ENCODE peak calls at places on chromosomes 2 and 18, in nine cellular contexts. T, R, C, X, N, F, B, J and V are unnamed samples.

GRCh38 chr2:150610670-150611279 is 123.3 kb upstream of the RND3 start:
- DNase-seq in C (peak), N (no peak), R (peak), X (peak), J (no peak), B (no peak), T (no peak), F (no peak), V (no peak)

GRCh38 chr2:172196768-172197322 is 94.1 kb upstream of the DLX2 start:
- DNase-seq in T (peak), F (no peak), N (peak), X (no peak), B (no peak), J (no peak), C (no peak), R (peak), V (no peak)

GRCh38 chr18:22394428-22394827 is 23.3 kb downstream of the CTAGE1 start:
- DNase-seq in B (no peak), R (no peak), C (no peak), T (no peak), J (no peak), X (no peak), N (no peak), F (no peak), V (no peak)

GRCh38 chr2:67600946-67601345 is 203.8 kb downstream of the ETAA1 start:
- DNase-seq in N (no peak), R (peak), J (no peak), T (no peak), B (no peak), F (no peak), C (no peak), X (no peak), V (no peak)

GRCh38 chr2:85755122-85756027 is 1.6 kb downstream of the ATOH8 start:
- DNase-seq in N (no peak), B (no peak), R (peak), F (no peak), T (no peak), C (no peak), J (no peak), X (no peak), V (no peak)

GRCh38 chr2:101766871-101767739 is 69.6 kb downstream of the MAP4K4 start:
- DNase-seq in X (no peak), B (no peak), C (peak), T (no peak), R (peak), N (no peak), F (no peak), J (no peak), V (no peak)

GRCh38 chr2:54899576-54900200 is 150.6 kb downstream of the RTN4 start:
- DNase-seq in X (peak), N (no peak), R (peak), J (no peak), B (peak), C (peak), F (peak), T (no peak), V (no peak)

GRCh38 chr2:124559236-124559635 is 534.1 kb downstream of the CNTNAP5 start:
- DNase-seq in B (no peak), X (no peak), N (no peak), C (no peak), F (no peak), T (no peak), J (no peak), R (no peak), V (no peak)

GRCh38 chr2:28661589-28662001 is 90.0 kb upstream of the PPP1CB start:
- DNase-seq in N (peak), T (peak), X (no peak), F (peak), J (peak), R (peak), B (no peak), C (no peak), V (peak)

GRCh38 chr2:181368036-181368435 is 89.2 kb upstream of the ITGA4 start:
- DNase-seq in F (no peak), T (no peak), B (no peak), N (no peak), J (no peak), R (no peak), X (no peak), C (no peak), V (no peak)

GRCh38 chr2:168181825-168182224 is 65.6 kb downstream of the STK39 start:
- DNase-seq in R (no peak), B (no peak), F (no peak), N (no peak), C (no peak), T (no peak), X (no peak), J (no peak), V (no peak)

GRCh38 chr2:152694161-152694661 is 23.1 kb downstream of the PRPF40A start:
- DNase-seq in N (no peak), F (peak), R (peak), J (no peak), B (no peak), X (peak), C (no peak), T (no peak), V (no peak)

GRCh38 chr18:8797206-8797605 is 91.8 kb downstream of the MTCL1 start:
- DNase-seq in J (no peak), R (peak), C (peak), B (no peak), T (no peak), N (no peak), X (no peak), F (no peak), V (no peak)

GRCh38 chr2:8676191-8676914 is 5.5 kb upstream of the ID2 start:
- DNase-seq in F (peak), T (peak), C (no peak), X (no peak), R (peak), J (peak), B (no peak), N (peak), V (peak)

GRCh38 chr2:172496096-172496709 is 59.7 kb upstream of the PDK1 start:
- DNase-seq in J (no peak), B (no peak), N (no peak), C (no peak), T (no peak), F (no peak), R (no peak), X (no peak), V (no peak)

GRCh38 chr2:172082944-172083718 is 2.2 kb upstream of the DLX1 start:
- DNase-seq in B (no peak), N (peak), J (no peak), X (no peak), F (no peak), C (no peak), T (no peak), R (no peak), V (no peak)

GRCh38 chr2:95275151-95275515 is 884 bp downstream of the PROM2 start:
- DNase-seq in N (no peak), T (peak), F (no peak), R (no peak), B (no peak), X (no peak), C (no peak), J (peak), V (peak)

DNA sequence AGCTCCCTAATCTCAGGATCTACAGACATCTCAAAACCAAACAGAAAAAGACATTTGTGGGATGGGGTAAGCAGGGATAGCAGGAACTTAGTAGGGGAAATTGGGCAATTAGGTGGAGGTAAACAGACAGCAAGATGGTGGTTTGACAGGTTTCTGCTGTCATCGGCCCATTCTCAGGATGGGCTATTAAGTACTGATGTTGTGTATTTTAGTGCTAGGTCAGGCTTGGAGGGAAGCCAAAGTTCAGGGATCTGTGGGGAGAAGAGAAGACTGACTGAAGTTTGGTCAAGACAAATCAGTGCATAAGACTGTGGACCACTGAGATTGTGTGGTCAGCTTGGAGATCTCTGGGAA is 96.8 kb upstream of the THUMPD2 start:
- DNase-seq in R (peak), T (no peak), F (no peak), X (no peak), B (no peak), C (no peak), N (no peak), J (no peak), V (no peak)
- H3K4me3 ChIP-seq in R (no peak), T (no peak), F (no peak), X (no peak), B (no peak), C (no peak), N (no peak), J (no peak), V (no peak)

DNA sequence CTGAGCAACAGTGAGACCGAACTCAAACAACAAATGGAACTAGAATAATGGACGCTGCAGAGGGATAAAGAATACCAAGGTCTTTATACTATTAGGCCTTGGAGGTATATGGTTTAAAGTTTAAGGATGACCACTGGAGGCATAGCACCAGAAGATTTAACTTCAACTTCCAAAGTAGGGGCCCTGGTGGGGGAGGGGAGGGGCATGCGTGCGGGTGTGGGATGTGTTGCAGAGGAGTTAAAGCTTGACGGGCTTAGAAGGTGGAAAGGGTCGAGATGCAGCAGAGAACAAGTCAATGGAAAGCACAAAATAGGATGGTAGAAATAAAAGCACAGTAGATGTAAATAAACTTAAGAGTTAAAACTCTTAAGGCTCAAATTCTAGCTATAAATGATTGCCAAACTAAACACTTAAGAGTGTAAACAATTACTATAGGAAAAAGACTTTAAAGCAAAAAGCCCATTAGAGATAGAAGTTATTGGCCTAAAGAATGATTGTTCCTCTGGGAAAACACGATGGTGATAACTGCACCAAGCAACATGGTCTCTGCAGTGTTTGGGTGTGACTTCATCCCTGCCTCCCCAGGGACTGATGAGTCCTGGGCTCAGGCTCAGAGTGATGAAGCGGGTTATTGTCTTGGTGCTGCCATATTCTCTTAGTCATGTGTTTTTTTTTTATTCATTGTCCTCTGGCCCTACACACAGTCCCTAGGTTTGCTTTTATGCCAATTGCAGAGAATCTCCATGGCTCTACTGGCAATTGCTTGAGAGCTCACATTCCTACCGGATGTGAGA is 13.0 kb downstream of the RRM2 start:
- DNase-seq in F (no peak), X (no peak), C (no peak), N (no peak), T (no peak), J (no peak), B (no peak), R (peak), V (no peak)
- TF ChIP-seq POLR2A in F (no peak), X (no peak), C (no peak), N (no peak), T (no peak), J (no peak), B (no peak), R (no peak), V (no peak)

GRCh38 chr18:11665587-11665986 is 23.5 kb upstream of the GNAL start:
- DNase-seq in J (no peak), T (no peak), B (no peak), C (no peak), R (no peak), F (no peak), N (no peak), X (no peak), V (no peak)
- H3K4me3 ChIP-seq in J (no peak), T (no peak), B (no peak), C (no peak), R (no peak), F (no peak), N (no peak), X (no peak), V (no peak)

GRCh38 chr18:3599861-3600260 is 149.9 kb downstream of the TGIF1 start:
- DNase-seq in R (no peak), C (no peak), T (no peak), B (no peak), F (no peak), N (no peak), X (no peak), J (no peak), V (no peak)

GRCh38 chr18:3604626-3605408 is 154.8 kb downstream of the TGIF1 start:
- DNase-seq in R (peak), J (no peak), F (no peak), C (peak), T (no peak), X (no peak), B (peak), N (no peak), V (no peak)

GRCh38 chr18:3604260-3604625 is 154.3 kb downstream of the TGIF1 start:
- DNase-seq in R (no peak), N (no peak), C (no peak), J (no peak), F (no peak), X (no peak), T (no peak), B (no peak), V (no peak)

GRCh38 chr18:3605562-3606443 is 155.8 kb downstream of the TGIF1 start:
- DNase-seq in N (no peak), J (no peak), X (no peak), B (no peak), F (no peak), T (no peak), C (no peak), R (peak), V (no peak)

GRCh38 chr18:3603460-3604259 is 153.7 kb downstream of the TGIF1 start:
- DNase-seq in C (peak), J (no peak), B (no peak), F (peak), R (peak), N (no peak), T (no peak), X (no peak), V (no peak)
- TF ChIP-seq POLR2A in C (no peak), J (peak), B (no peak), F (peak), R (peak), N (no peak), T (no peak), X (peak), V (peak)

GRCh38 chr18:57430166-57430958 is 4.8 kb upstream of the ONECUT2 start:
- DNase-seq in T (no peak), C (no peak), F (no peak), J (no peak), N (no peak), B (no peak), X (no peak), R (no peak), V (no peak)
- H3K4me3 ChIP-seq in T (peak), C (no peak), F (no peak), J (no peak), N (no peak), B (peak), X (no peak), R (no peak), V (peak)